ENCODE peak calls at places on chromosomes 4 and X, in four cellular contexts. One of them, this sample, is unnamed.

GRCh38 chr4:162497564-162498167 is 333.9 kb upstream of the FSTL5 start:
- DNase-seq in left lung: no peak
- DNase-seq in A549: peak; percentile 26
- DNase-seq in lower leg skin: no peak
- DNase-seq in this sample: peak; percentile 47

GRCh38 chr4:7021930-7022658 is 21.1 kb upstream of the TADA2B start:
- DNase-seq in left lung: no peak
- DNase-seq in A549: peak; percentile 78
- DNase-seq in lower leg skin: no peak
- DNase-seq in this sample: peak; percentile 64

GRCh38 chr4:3346146-3346545 is 53.3 kb downstream of the RGS12 start:
- DNase-seq in left lung: no peak
- DNase-seq in A549: peak; percentile 60
- DNase-seq in lower leg skin: no peak
- DNase-seq in this sample: peak; percentile 84

GRCh38 chr4:38080061-38080531 is 119.9 kb downstream of the PTTG2 start:
- DNase-seq in left lung: no peak
- DNase-seq in A549: no peak
- DNase-seq in lower leg skin: peak; percentile 84
- DNase-seq in this sample: no peak

GRCh38 chrX:13923289-13923688 is 106.4 kb upstream of the GPM6B start:
- DNase-seq in left lung: no peak
- DNase-seq in A549: no peak
- DNase-seq in lower leg skin: no peak
- DNase-seq in this sample: no peak

GRCh38 chr4:54384563-54384962 is 155.5 kb downstream of the PDGFRA start:
- DNase-seq in left lung: no peak
- DNase-seq in A549: peak; percentile 25
- DNase-seq in lower leg skin: no peak
- DNase-seq in this sample: peak; percentile 8

GRCh38 chr4:154822775-154823174 is 41.7 kb downstream of the RBM46 start:
- DNase-seq in left lung: no peak
- DNase-seq in A549: no peak
- DNase-seq in lower leg skin: no peak
- DNase-seq in this sample: peak; percentile 93

GRCh38 chr4:40395908-40396806 is 61.0 kb downstream of the CHRNA9 start:
- DNase-seq in left lung: no peak
- DNase-seq in A549: peak; percentile 25
- DNase-seq in lower leg skin: no peak
- DNase-seq in this sample: peak; percentile 75

GRCh38 chr4:169621754-169622481 is 1.5 kb downstream of the CLCN3 start:
- DNase-seq in left lung: no peak
- DNase-seq in A549: peak; percentile 36
- DNase-seq in lower leg skin: no peak
- DNase-seq in this sample: peak; percentile 81

GRCh38 chr4:24867766-24868296 is 45.0 kb downstream of the CCDC149 start:
- DNase-seq in left lung: no peak
- DNase-seq in A549: no peak
- DNase-seq in lower leg skin: no peak
- DNase-seq in this sample: no peak

GRCh38 chr4:36337665-36338064 is 56.2 kb downstream of the DTHD1 start:
- DNase-seq in left lung: no peak
- DNase-seq in A549: no peak
- DNase-seq in lower leg skin: no peak
- DNase-seq in this sample: no peak

GRCh38 chr4:146522862-146523205 is 1.1 kb upstream of the SLC10A7 start:
- DNase-seq in left lung: no peak
- DNase-seq in A549: peak; percentile 2
- DNase-seq in lower leg skin: no peak
- DNase-seq in this sample: peak; percentile 10

GRCh38 chr4:1255151-1255550 is 6.2 kb upstream of the CTBP1 start:
- DNase-seq in left lung: no peak
- DNase-seq in A549: no peak
- DNase-seq in lower leg skin: peak; percentile 31
- DNase-seq in this sample: peak; percentile 40

GRCh38 chr4:1669850-1670249 is 14.3 kb downstream of the FAM53A start:
- DNase-seq in left lung: no peak
- DNase-seq in A549: no peak
- DNase-seq in lower leg skin: no peak
- DNase-seq in this sample: no peak

GRCh38 chr4:147103403-147103946 is 157.8 kb upstream of the TTC29 start:
- DNase-seq in left lung: no peak
- DNase-seq in A549: peak; percentile 56
- DNase-seq in lower leg skin: peak; percentile 90
- DNase-seq in this sample: peak; percentile 82

GRCh38 chr4:112515278-112516075 is 503 bp downstream of the NEUROG2 start:
- DNase-seq in left lung: peak; percentile 79
- DNase-seq in A549: peak; percentile 27
- DNase-seq in lower leg skin: peak; percentile 83
- DNase-seq in this sample: no peak

GRCh38 chrX:149040873-149041535 is 464.1 kb downstream of the IDS start:
- DNase-seq in left lung: no peak
- DNase-seq in A549: peak; percentile 6
- DNase-seq in lower leg skin: no peak
- DNase-seq in this sample: peak; percentile 53

GRCh38 chr4:169485791-169486742 is 126.3 kb downstream of the NEK1 start:
- DNase-seq in left lung: no peak
- DNase-seq in A549: peak; percentile 47
- DNase-seq in lower leg skin: no peak
- DNase-seq in this sample: peak; percentile 61

GRCh38 chr4:38791005-38791404 is 8.2 kb upstream of the TLR10 start:
- DNase-seq in left lung: no peak
- DNase-seq in A549: no peak
- DNase-seq in lower leg skin: no peak
- DNase-seq in this sample: no peak

GRCh38 chrX:48493890-48494364 is 14.9 kb upstream of the PORCN start:
- DNase-seq in left lung: no peak
- DNase-seq in A549: no peak
- DNase-seq in lower leg skin: no peak
- DNase-seq in this sample: no peak

GRCh38 chr4:169540774-169541173 is 71.6 kb downstream of the NEK1 start:
- DNase-seq in left lung: no peak
- DNase-seq in A549: no peak
- DNase-seq in lower leg skin: no peak
- DNase-seq in this sample: no peak

GRCh38 chrX:16953606-16954211 is 7.3 kb downstream of the REPS2 start:
- DNase-seq in left lung: no peak
- DNase-seq in A549: peak; percentile 38
- DNase-seq in lower leg skin: no peak
- DNase-seq in this sample: peak; percentile 54

GRCh38 chr4:68700152-68700551 is 29.7 kb upstream of the UGT2B15 start:
- DNase-seq in left lung: no peak
- DNase-seq in A549: no peak
- DNase-seq in lower leg skin: no peak
- DNase-seq in this sample: no peak

GRCh38 chr4:40686081-40686913 is 56.6 kb upstream of the RBM47 start:
- DNase-seq in left lung: no peak
- DNase-seq in A549: no peak
- DNase-seq in lower leg skin: peak; percentile 54
- DNase-seq in this sample: no peak

GRCh38 chr4:148373093-148373492 is 69.1 kb downstream of the NR3C2 start:
- DNase-seq in left lung: no peak
- DNase-seq in A549: no peak
- DNase-seq in lower leg skin: no peak
- DNase-seq in this sample: peak; percentile 7

GRCh38 chr4:87304659-87305277 is 17.9 kb downstream of the HSD17B13 start:
- DNase-seq in left lung: no peak
- DNase-seq in A549: peak; percentile 81
- DNase-seq in lower leg skin: no peak
- DNase-seq in this sample: peak; percentile 80

GRCh38 chr4:163590103-163590502 is 95.6 kb downstream of the TMA16 start:
- DNase-seq in left lung: no peak
- DNase-seq in A549: no peak
- DNase-seq in lower leg skin: no peak
- DNase-seq in this sample: no peak

GRCh38 chrX:49915352-49916222 is 6.8 kb upstream of the CLCN5 start:
- DNase-seq in left lung: no peak
- DNase-seq in A549: peak; percentile 57
- DNase-seq in lower leg skin: no peak
- DNase-seq in this sample: peak; percentile 44

GRCh38 chr4:174523003-174523693 is 860 bp upstream of the HPGD start:
- DNase-seq in left lung: no peak
- DNase-seq in A549: peak; percentile 21
- DNase-seq in lower leg skin: peak; percentile 84
- DNase-seq in this sample: peak; percentile 8

GRCh38 chr4:41446391-41446790 is 91.6 kb upstream of the LIMCH1 start:
- DNase-seq in left lung: no peak
- DNase-seq in A549: no peak
- DNase-seq in lower leg skin: no peak
- DNase-seq in this sample: no peak

GRCh38 chr4:155535802-155536454 is 130.7 kb upstream of the GUCY1A1 start:
- DNase-seq in left lung: no peak
- DNase-seq in A549: no peak
- DNase-seq in lower leg skin: no peak
- DNase-seq in this sample: no peak

GRCh38 chr4:1412376-1413220 is 6.4 kb upstream of the NKX1-1 start:
- DNase-seq in left lung: no peak
- DNase-seq in A549: no peak
- DNase-seq in lower leg skin: peak; percentile 77
- DNase-seq in this sample: no peak

GRCh38 chr4:106048250-106048931 is 153.1 kb downstream of the NPNT start:
- DNase-seq in left lung: no peak
- DNase-seq in A549: no peak
- DNase-seq in lower leg skin: no peak
- DNase-seq in this sample: no peak

GRCh38 chrX:43644124-43644701 is 11.9 kb upstream of the MAOA start:
- DNase-seq in left lung: no peak
- DNase-seq in A549: peak; percentile 43
- DNase-seq in lower leg skin: no peak
- DNase-seq in this sample: peak; percentile 88

GRCh38 chr4:46844325-46844917 is 64.6 kb downstream of the COX7B2 start:
- DNase-seq in left lung: no peak
- DNase-seq in A549: peak; percentile 46
- DNase-seq in lower leg skin: no peak
- DNase-seq in this sample: peak; percentile 47

GRCh38 chrX:17375631-17376380 is 806 bp downstream of the NHS start:
- DNase-seq in left lung: peak; percentile 62
- DNase-seq in A549: peak; percentile 48
- DNase-seq in lower leg skin: no peak
- DNase-seq in this sample: no peak

DNA sequence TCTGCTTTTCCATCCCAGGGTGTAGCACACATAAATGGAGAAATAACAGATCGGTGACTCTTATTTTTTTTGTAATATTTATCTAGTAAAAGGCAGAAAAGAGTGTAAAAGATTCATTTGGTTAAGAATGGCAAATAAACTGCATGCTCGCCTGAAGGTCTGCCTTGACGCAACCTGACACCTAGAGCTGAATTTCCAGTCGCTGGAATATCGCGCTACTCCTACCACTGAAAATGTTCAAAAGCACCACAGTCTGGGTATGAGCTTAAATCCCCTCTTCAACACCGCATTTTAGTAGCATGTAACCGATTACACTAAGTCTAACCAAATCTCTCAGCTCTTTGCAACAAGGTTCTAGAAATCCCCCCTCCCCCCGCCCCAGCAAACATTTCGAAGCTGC is 1.6 kb downstream of the FGF13 start:
- DNase-seq in left lung: no peak
- DNase-seq in A549: no peak
- DNase-seq in lower leg skin: no peak
- DNase-seq in this sample: no peak
- H3K4me3 ChIP-seq in left lung: peak overlapping the region; percentile 28
- H3K4me3 ChIP-seq in A549: no peak overlapping the region
- H3K4me3 ChIP-seq in lower leg skin: no peak overlapping the region
- H3K4me3 ChIP-seq in this sample: no peak overlapping the region

DNA sequence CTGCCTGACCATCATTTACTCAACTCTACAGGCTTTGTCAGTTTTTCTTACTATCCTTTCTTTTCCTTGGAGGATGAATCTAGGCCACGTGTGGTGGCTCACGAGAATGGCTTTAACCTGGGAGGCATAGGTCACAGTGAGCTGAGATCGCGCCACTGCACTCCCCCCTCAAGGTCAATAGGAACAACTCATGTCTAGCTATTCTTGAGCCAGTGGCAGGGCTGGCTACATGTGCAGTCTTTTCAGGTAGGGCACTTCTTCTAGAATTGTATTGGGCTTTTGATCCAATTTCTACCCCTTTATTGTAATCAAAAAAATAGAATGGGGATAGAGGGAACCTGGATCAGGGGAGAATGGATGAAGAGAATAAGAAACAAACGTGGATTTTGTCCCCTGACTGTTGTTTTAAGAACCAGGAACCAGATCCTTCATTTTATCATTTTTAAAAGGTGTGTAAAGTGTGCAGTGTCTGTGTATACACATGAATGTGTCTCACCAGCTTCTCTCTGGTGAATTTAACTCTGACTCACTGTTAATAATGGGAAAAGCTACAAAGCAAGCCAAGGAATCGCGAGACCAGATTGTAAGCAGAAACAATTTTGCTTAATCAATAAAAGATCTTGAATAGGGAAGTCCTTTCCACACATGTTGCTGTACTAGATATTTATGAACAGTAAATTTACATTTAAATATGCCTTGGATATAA is 283.9 kb upstream of the GPC4 start:
- DNase-seq in left lung: no peak
- DNase-seq in A549: no peak
- DNase-seq in lower leg skin: no peak
- DNase-seq in this sample: no peak
- TF ChIP-seq CTCF in left lung: no peak
- TF ChIP-seq CTCF in A549: no peak
- TF ChIP-seq CTCF in lower leg skin: no peak
- TF ChIP-seq CTCF in this sample: no peak

GRCh38 chr4:65999518-65999871 is 329.2 kb upstream of the EPHA5 start:
- DNase-seq in left lung: no peak
- DNase-seq in A549: peak; percentile 2
- DNase-seq in lower leg skin: no peak
- DNase-seq in this sample: no peak
- H3K4me3 ChIP-seq in left lung: no peak overlapping the region
- H3K4me3 ChIP-seq in A549: peak overlapping the region; percentile 60
- H3K4me3 ChIP-seq in lower leg skin: no peak overlapping the region
- H3K4me3 ChIP-seq in this sample: no peak overlapping the region

GRCh38 chrX:115565888-115566287 is 4.9 kb downstream of the PLS3 start:
- DNase-seq in left lung: no peak
- DNase-seq in A549: no peak
- DNase-seq in lower leg skin: no peak
- DNase-seq in this sample: no peak

GRCh38 chrX:115561605-115562491 is 874 bp downstream of the PLS3 start:
- DNase-seq in left lung: peak; percentile 78
- DNase-seq in A549: peak; percentile 45
- DNase-seq in lower leg skin: peak; percentile 91
- DNase-seq in this sample: peak; percentile 16

GRCh38 chrX:115562492-115562872 is 1.5 kb downstream of the PLS3 start:
- DNase-seq in left lung: no peak
- DNase-seq in A549: peak; percentile 64
- DNase-seq in lower leg skin: no peak
- DNase-seq in this sample: peak; percentile 22

GRCh38 chrX:115564243-115564642 is 3.3 kb downstream of the PLS3 start:
- DNase-seq in left lung: no peak
- DNase-seq in A549: no peak
- DNase-seq in lower leg skin: no peak
- DNase-seq in this sample: peak; percentile 51

GRCh38 chrX:115563633-115564182 is 2.7 kb downstream of the PLS3 start:
- DNase-seq in left lung: no peak
- DNase-seq in A549: peak; percentile 25
- DNase-seq in lower leg skin: no peak
- DNase-seq in this sample: no peak
- TF ChIP-seq CTCF in left lung: no peak
- TF ChIP-seq CTCF in A549: peak; percentile 29
- TF ChIP-seq CTCF in lower leg skin: no peak
- TF ChIP-seq CTCF in this sample: no peak